ENCODE peak calls at places on chromosome 21, in four cellular contexts. S is HepG2, U is K562, K is GM12878. N is an unnamed sample.

GRCh38 chr21:27759091-27759659 is 792.3 kb upstream of the ADAMTS5 start:
- DNase-seq in S (no peak), U (no peak), K (no peak), N (no peak)

GRCh38 chr21:37281993-37282392 is 14.9 kb upstream of the VPS26C start:
- DNase-seq in S (no peak), U (no peak), K (no peak), N (no peak)

GRCh38 chr21:14143999-14144398 is 66.8 kb downstream of the LIPI start:
- DNase-seq in S (no peak), U (no peak), K (no peak), N (no peak)

GRCh38 chr21:25573409-25574206 is 33.7 kb downstream of the MRPL39 start:
- DNase-seq in S (peak; percentile 6), U (peak; percentile 38), K (peak; percentile 81), N (peak; percentile 19)

GRCh38 chr21:36028127-36029069 is 31.9 kb downstream of the SETD4 start:
- DNase-seq in S (peak; percentile 47), U (peak; percentile 83), K (peak; percentile 23), N (peak; percentile 92)

GRCh38 chr21:41368361-41369104 is 6.7 kb downstream of the MX2 start:
- DNase-seq in S (no peak), U (no peak), K (no peak), N (no peak)

GRCh38 chr21:25350056-25350455 is 257.2 kb downstream of the MRPL39 start:
- DNase-seq in S (no peak), U (no peak), K (no peak), N (peak; percentile 31)

GRCh38 chr21:41208946-41209345 is 41.0 kb downstream of the BACE2 start:
- DNase-seq in S (no peak), U (no peak), K (no peak), N (no peak)

GRCh38 chr21:26732442-26733221 is 112.6 kb downstream of the ADAMTS1 start:
- DNase-seq in S (peak; percentile 6), U (no peak), K (no peak), N (peak; percentile 57)

GRCh38 chr21:15775981-15776380 is 46.2 kb downstream of the USP25 start:
- DNase-seq in S (no peak), U (no peak), K (no peak), N (no peak)

GRCh38 chr21:42873096-42873495 is 6.2 kb downstream of the WDR4 start:
- DNase-seq in S (no peak), U (no peak), K (no peak), N (peak; percentile 3)

GRCh38 chr21:38388219-38388618 is 110.1 kb downstream of the ERG start:
- DNase-seq in S (no peak), U (no peak), K (no peak), N (no peak)

GRCh38 chr21:36079010-36079649 is 9.3 kb downstream of the CBR1 start:
- DNase-seq in S (no peak), U (peak; percentile 53), K (no peak), N (no peak)

GRCh38 chr21:14584357-14585095 is 38.4 kb upstream of the SAMSN1 start:
- DNase-seq in S (no peak), U (no peak), K (no peak), N (no peak)

GRCh38 chr21:42021751-42022430 is 11.7 kb upstream of the ZBTB21 start:
- DNase-seq in S (no peak), U (no peak), K (no peak), N (no peak)

GRCh38 chr21:29257701-29258100 is 41.0 kb upstream of the BACH1 start:
- DNase-seq in S (peak; percentile 6), U (no peak), K (no peak), N (no peak)

GRCh38 chr21:29261555-29262540 is 36.9 kb upstream of the BACH1 start:
- DNase-seq in S (no peak), U (no peak), K (no peak), N (no peak)

GRCh38 chr21:29256125-29256895 is 42.4 kb upstream of the BACH1 start:
- DNase-seq in S (no peak), U (no peak), K (no peak), N (no peak)

GRCh38 chr21:29260461-29260860 is 38.3 kb upstream of the BACH1 start:
- DNase-seq in S (no peak), U (no peak), K (no peak), N (no peak)

DNA sequence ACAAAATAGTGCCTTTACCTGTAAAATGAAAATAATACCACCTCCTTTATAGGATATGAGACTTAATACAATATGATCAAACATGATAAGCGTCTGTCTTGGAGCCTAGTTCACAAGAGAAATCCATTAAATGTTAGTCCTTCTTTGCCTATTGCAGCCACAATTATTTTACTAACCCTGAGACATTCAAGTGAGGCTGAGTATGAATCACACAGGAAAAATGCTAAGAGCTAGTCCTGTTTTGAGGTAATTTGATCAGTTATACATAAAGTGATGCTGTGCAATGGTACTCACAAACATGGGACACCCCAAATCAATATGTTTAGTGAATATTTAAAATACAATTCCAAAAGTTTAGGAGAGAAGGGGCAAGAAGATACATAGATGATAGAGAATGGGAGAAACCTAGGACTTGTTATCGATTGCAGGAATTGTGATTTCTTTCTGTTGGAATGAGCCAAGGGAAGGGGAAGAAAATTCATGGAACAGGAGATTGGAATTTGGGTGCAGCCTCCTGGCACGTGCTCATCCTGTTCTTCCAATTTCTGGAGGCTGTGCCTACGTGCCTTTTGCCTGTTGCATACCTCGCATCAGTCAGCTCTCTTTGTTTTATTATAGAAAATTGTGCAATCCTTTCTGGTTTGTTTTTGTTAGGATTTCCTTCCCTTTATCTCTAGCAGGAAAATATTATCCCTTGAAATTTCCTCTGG is 39.9 kb upstream of the BACH1 start:
- DNase-seq in S (peak; percentile 20), U (no peak), K (no peak), N (no peak)
- TF ChIP-seq TARDBP in S (no peak), U (no peak), K (no peak), N (no peak)

DNA sequence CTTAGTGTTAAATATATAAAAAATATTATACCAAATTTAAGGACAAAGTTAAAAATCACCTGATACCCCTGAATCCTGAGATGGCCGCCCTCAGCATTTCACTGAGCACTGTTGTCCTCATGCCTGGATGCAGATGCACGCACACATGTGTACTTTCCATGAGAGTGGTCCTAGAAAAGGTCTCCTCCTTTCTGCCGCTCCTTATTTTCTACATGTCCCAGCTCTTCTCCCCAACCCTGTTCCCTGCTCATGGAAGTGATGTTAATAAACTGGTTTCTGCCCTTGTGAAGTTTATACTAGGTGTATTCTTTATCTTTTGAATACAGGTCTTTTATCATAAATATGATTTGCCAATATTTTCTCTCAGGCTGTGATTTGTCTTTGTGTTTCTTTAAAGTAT is 32.9 kb downstream of the DIP2A start:
- DNase-seq in S (no peak), U (no peak), K (no peak), N (no peak)
- TF ChIP-seq TARDBP in S (no peak), U (no peak), K (no peak), N (no peak)

DNA sequence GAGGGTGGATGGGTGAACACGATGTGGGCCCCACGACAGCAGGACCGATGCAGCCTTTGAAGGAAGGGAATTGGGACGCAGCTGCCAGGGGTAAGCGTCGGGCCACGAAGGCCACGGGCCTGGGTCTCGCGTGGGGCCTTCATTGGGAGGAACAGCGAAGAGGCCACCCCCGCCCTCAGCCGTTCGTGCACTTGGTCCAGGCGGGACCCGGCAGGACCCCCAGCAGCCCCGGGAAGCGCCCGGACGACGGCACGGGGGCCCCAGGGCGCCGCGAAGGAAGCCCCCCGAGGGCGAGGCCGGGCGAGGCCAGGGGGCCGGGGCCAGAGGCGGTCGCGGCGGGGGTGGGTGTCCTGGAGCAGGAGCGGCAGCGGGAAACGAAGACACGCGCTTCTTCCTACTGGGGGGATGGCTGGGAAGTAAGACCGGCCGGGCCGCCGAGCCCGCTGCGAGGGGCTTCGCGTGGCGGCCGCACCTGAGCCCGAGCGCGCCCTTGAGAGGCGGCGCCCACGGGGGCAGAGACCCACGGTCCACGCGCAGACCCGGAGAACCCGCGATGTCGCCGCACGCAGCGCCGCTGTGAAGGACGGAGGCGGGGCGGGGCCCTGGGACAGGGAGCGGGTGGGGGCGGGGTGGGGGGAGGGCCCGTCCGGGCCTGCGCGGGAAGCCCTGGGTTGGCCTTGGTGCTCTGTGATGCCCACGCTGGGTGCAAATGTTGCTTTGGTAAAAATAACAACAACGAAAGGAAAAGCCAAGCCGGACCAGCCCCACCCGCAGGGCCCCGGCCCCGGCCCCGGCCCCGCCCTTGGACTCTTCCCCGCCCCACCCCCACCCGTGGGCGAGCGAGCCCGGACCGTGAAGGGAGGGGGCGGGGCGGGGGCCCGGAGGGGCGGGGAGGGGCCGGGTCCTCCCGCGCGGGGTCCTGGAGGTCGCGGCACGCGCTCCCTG is 56.0 kb upstream of the ADARB1 start:
- DNase-seq in S (no peak), U (no peak), K (no peak), N (no peak)
- TF ChIP-seq TARDBP in S (no peak), U (no peak), K (no peak), N (no peak)

GRCh38 chr21:44795342-44795741 is 6.3 kb downstream of the UBE2G2 start:
- DNase-seq in S (no peak), U (no peak), K (no peak), N (no peak)

GRCh38 chr21:44794031-44794374 is 7.6 kb downstream of the UBE2G2 start:
- DNase-seq in S (no peak), U (no peak), K (no peak), N (no peak)

GRCh38 chr21:44792653-44793052 is 9.0 kb downstream of the UBE2G2 start:
- DNase-seq in S (no peak), U (no peak), K (no peak), N (no peak)

GRCh38 chr21:44791993-44792392 is 9.6 kb downstream of the UBE2G2 start:
- DNase-seq in S (peak; percentile 20), U (no peak), K (no peak), N (no peak)

DNA sequence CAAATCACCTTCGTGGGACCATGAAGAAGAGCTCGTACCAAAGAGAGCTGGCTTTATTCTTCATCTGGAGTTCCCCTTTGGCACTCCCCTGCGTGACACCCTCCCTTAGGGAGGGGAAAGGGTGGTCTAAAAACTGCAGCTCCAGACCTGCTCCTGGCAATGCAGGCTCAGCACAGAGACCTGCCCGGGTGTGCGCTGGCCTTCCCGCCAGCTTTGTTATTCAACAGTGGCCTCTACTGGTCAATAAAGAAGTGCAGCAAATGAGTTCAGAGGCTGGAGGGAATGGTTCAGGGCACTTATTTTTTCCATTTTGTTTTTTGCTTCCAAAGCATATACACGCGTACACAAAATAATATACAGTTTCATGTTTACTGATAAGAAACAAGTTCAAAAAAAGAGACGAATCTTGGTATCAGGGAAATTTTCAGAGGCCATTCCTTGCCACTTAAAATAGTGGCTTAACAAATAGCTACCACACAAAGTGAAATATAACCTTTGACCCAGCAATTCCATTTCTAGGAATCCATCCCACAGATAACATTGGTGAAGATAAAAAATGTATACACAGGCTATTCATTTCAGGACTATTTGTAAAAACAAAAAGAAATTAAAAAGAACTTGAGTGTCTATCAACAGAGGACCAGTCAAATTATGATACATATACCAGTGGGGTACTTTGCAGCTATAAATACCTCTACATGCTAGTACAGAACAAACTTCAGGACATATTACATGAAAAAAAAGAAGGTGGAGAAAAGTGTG is 8.2 kb downstream of the UBE2G2 start:
- DNase-seq in S (peak; percentile 57), U (peak; percentile 87), K (no peak), N (peak; percentile 88)
- TF ChIP-seq TARDBP in S (no peak), U (no peak), K (no peak), N (no peak)

N was measured in HEK293T.